ENCODE peak calls at places on chromosomes 12 and 14, in six cellular contexts. One of them, this sample, is unnamed.

GRCh38 chr12:155006-155405 is 59.0 kb downstream of the SLC6A12 start:
- DNase-seq in fibroblast of the aortic adventitia: no peak
- DNase-seq in brain microvascular endothelial cell: no peak
- DNase-seq in spleen: no peak
- DNase-seq in mucosa of descending colon: no peak
- DNase-seq in foreskin fibroblast: no peak
- DNase-seq in this sample: no peak

GRCh38 chr12:6764011-6764828 is 1.9 kb upstream of the PTMS start:
- DNase-seq in fibroblast of the aortic adventitia: peak
- DNase-seq in brain microvascular endothelial cell: peak
- DNase-seq in spleen: peak
- DNase-seq in mucosa of descending colon: peak
- DNase-seq in foreskin fibroblast: peak
- DNase-seq in this sample: peak

GRCh38 chr12:122730215-122731014 is at the start of gene HCAR1:
- DNase-seq in fibroblast of the aortic adventitia: peak
- DNase-seq in brain microvascular endothelial cell: peak
- DNase-seq in spleen: peak
- DNase-seq in mucosa of descending colon: no peak
- DNase-seq in foreskin fibroblast: no peak
- DNase-seq in this sample: peak

GRCh38 chr12:95070378-95070777 is 3.0 kb downstream of the NR2C1 start:
- DNase-seq in fibroblast of the aortic adventitia: no peak
- DNase-seq in brain microvascular endothelial cell: no peak
- DNase-seq in spleen: no peak
- DNase-seq in mucosa of descending colon: no peak
- DNase-seq in foreskin fibroblast: no peak
- DNase-seq in this sample: no peak

GRCh38 chr12:107134558-107134957 is 41.2 kb upstream of the CRY1 start:
- DNase-seq in fibroblast of the aortic adventitia: no peak
- DNase-seq in brain microvascular endothelial cell: no peak
- DNase-seq in spleen: no peak
- DNase-seq in mucosa of descending colon: no peak
- DNase-seq in foreskin fibroblast: no peak
- DNase-seq in this sample: peak

GRCh38 chr12:91813701-91814100 is 331.9 kb downstream of the BTG1 start:
- DNase-seq in fibroblast of the aortic adventitia: peak
- DNase-seq in brain microvascular endothelial cell: no peak
- DNase-seq in spleen: no peak
- DNase-seq in mucosa of descending colon: no peak
- DNase-seq in foreskin fibroblast: peak
- DNase-seq in this sample: peak

GRCh38 chr12:116164263-116164817 is 113.2 kb downstream of the MED13L start:
- DNase-seq in fibroblast of the aortic adventitia: no peak
- DNase-seq in brain microvascular endothelial cell: no peak
- DNase-seq in spleen: no peak
- DNase-seq in mucosa of descending colon: no peak
- DNase-seq in foreskin fibroblast: no peak
- DNase-seq in this sample: no peak

GRCh38 chr14:94768521-94769412 is 1.1 kb downstream of the GSC start:
- DNase-seq in fibroblast of the aortic adventitia: no peak
- DNase-seq in brain microvascular endothelial cell: no peak
- DNase-seq in spleen: peak
- DNase-seq in mucosa of descending colon: no peak
- DNase-seq in foreskin fibroblast: no peak
- DNase-seq in this sample: no peak

GRCh38 chr12:98821849-98822248 is 176.8 kb downstream of the APAF1 start:
- DNase-seq in fibroblast of the aortic adventitia: no peak
- DNase-seq in brain microvascular endothelial cell: no peak
- DNase-seq in spleen: no peak
- DNase-seq in mucosa of descending colon: no peak
- DNase-seq in foreskin fibroblast: no peak
- DNase-seq in this sample: peak

GRCh38 chr12:127145929-127146789 is 1120.8 kb upstream of the TMEM132C start:
- DNase-seq in fibroblast of the aortic adventitia: peak
- DNase-seq in brain microvascular endothelial cell: peak
- DNase-seq in spleen: peak
- DNase-seq in mucosa of descending colon: peak
- DNase-seq in foreskin fibroblast: peak
- DNase-seq in this sample: peak

GRCh38 chr12:66269757-66270383 is 32.4 kb upstream of the HELB start:
- DNase-seq in fibroblast of the aortic adventitia: peak
- DNase-seq in brain microvascular endothelial cell: peak
- DNase-seq in spleen: no peak
- DNase-seq in mucosa of descending colon: peak
- DNase-seq in foreskin fibroblast: peak
- DNase-seq in this sample: peak

GRCh38 chr12:8823565-8824300 is 1.3 kb downstream of the A2ML1 start:
- DNase-seq in fibroblast of the aortic adventitia: peak
- DNase-seq in brain microvascular endothelial cell: no peak
- DNase-seq in spleen: no peak
- DNase-seq in mucosa of descending colon: no peak
- DNase-seq in foreskin fibroblast: no peak
- DNase-seq in this sample: peak

GRCh38 chr12:2633825-2634200 is 161.0 kb upstream of the FKBP4 start:
- DNase-seq in fibroblast of the aortic adventitia: no peak
- DNase-seq in brain microvascular endothelial cell: no peak
- DNase-seq in spleen: peak
- DNase-seq in mucosa of descending colon: peak
- DNase-seq in foreskin fibroblast: no peak
- DNase-seq in this sample: no peak

GRCh38 chr12:47753021-47754001 is 5.4 kb downstream of the RAPGEF3 start:
- DNase-seq in fibroblast of the aortic adventitia: no peak
- DNase-seq in brain microvascular endothelial cell: no peak
- DNase-seq in spleen: peak
- DNase-seq in mucosa of descending colon: peak
- DNase-seq in foreskin fibroblast: no peak
- DNase-seq in this sample: peak

GRCh38 chr14:79597561-79597960 is 613.7 kb downstream of the DIO2 start:
- DNase-seq in fibroblast of the aortic adventitia: no peak
- DNase-seq in brain microvascular endothelial cell: no peak
- DNase-seq in spleen: no peak
- DNase-seq in mucosa of descending colon: no peak
- DNase-seq in foreskin fibroblast: no peak
- DNase-seq in this sample: peak

GRCh38 chr12:43694879-43695278 is 63.7 kb downstream of the PUS7L start:
- DNase-seq in fibroblast of the aortic adventitia: no peak
- DNase-seq in brain microvascular endothelial cell: no peak
- DNase-seq in spleen: no peak
- DNase-seq in mucosa of descending colon: no peak
- DNase-seq in foreskin fibroblast: no peak
- DNase-seq in this sample: no peak

GRCh38 chr14:98952595-98953325 is 319.2 kb downstream of the BCL11B start:
- DNase-seq in fibroblast of the aortic adventitia: peak
- DNase-seq in brain microvascular endothelial cell: peak
- DNase-seq in spleen: no peak
- DNase-seq in mucosa of descending colon: peak
- DNase-seq in foreskin fibroblast: peak
- DNase-seq in this sample: peak

GRCh38 chr12:100348657-100349454 is 8.0 kb upstream of the SLC17A8 start:
- DNase-seq in fibroblast of the aortic adventitia: peak
- DNase-seq in brain microvascular endothelial cell: no peak
- DNase-seq in spleen: no peak
- DNase-seq in mucosa of descending colon: no peak
- DNase-seq in foreskin fibroblast: no peak
- DNase-seq in this sample: peak

GRCh38 chr14:71539660-71540285 is 392.5 kb upstream of the RGS6 start:
- DNase-seq in fibroblast of the aortic adventitia: no peak
- DNase-seq in brain microvascular endothelial cell: no peak
- DNase-seq in spleen: no peak
- DNase-seq in mucosa of descending colon: no peak
- DNase-seq in foreskin fibroblast: no peak
- DNase-seq in this sample: peak

GRCh38 chr12:122474324-122474716 is 26.4 kb downstream of the ZCCHC8 start:
- DNase-seq in fibroblast of the aortic adventitia: no peak
- DNase-seq in brain microvascular endothelial cell: no peak
- DNase-seq in spleen: no peak
- DNase-seq in mucosa of descending colon: no peak
- DNase-seq in foreskin fibroblast: no peak
- DNase-seq in this sample: no peak

GRCh38 chr12:19186722-19187661 is 57.5 kb downstream of the PLEKHA5 start:
- DNase-seq in fibroblast of the aortic adventitia: peak
- DNase-seq in brain microvascular endothelial cell: no peak
- DNase-seq in spleen: no peak
- DNase-seq in mucosa of descending colon: peak
- DNase-seq in foreskin fibroblast: peak
- DNase-seq in this sample: peak

GRCh38 chr14:99137001-99137700 is 134.8 kb downstream of the BCL11B start:
- DNase-seq in fibroblast of the aortic adventitia: no peak
- DNase-seq in brain microvascular endothelial cell: no peak
- DNase-seq in spleen: no peak
- DNase-seq in mucosa of descending colon: no peak
- DNase-seq in foreskin fibroblast: no peak
- DNase-seq in this sample: no peak

GRCh38 chr14:95265106-95266094 is 54.3 kb downstream of the CLMN start:
- DNase-seq in fibroblast of the aortic adventitia: peak
- DNase-seq in brain microvascular endothelial cell: peak
- DNase-seq in spleen: no peak
- DNase-seq in mucosa of descending colon: peak
- DNase-seq in foreskin fibroblast: peak
- DNase-seq in this sample: peak

GRCh38 chr12:17875230-17875629 is 214.8 kb downstream of the RERGL start:
- DNase-seq in fibroblast of the aortic adventitia: no peak
- DNase-seq in brain microvascular endothelial cell: no peak
- DNase-seq in spleen: no peak
- DNase-seq in mucosa of descending colon: no peak
- DNase-seq in foreskin fibroblast: no peak
- DNase-seq in this sample: no peak

GRCh38 chr14:31419179-31420012 is 954 bp downstream of the HEATR5A start:
- DNase-seq in fibroblast of the aortic adventitia: peak
- DNase-seq in brain microvascular endothelial cell: peak
- DNase-seq in spleen: no peak
- DNase-seq in mucosa of descending colon: no peak
- DNase-seq in foreskin fibroblast: peak
- DNase-seq in this sample: peak

GRCh38 chr12:26688344-26688904 is 144.6 kb downstream of the ITPR2 start:
- DNase-seq in fibroblast of the aortic adventitia: no peak
- DNase-seq in brain microvascular endothelial cell: no peak
- DNase-seq in spleen: no peak
- DNase-seq in mucosa of descending colon: no peak
- DNase-seq in foreskin fibroblast: no peak
- DNase-seq in this sample: no peak

GRCh38 chr12:99618657-99619056 is 28.9 kb upstream of the GARIN6 start:
- DNase-seq in fibroblast of the aortic adventitia: no peak
- DNase-seq in brain microvascular endothelial cell: no peak
- DNase-seq in spleen: no peak
- DNase-seq in mucosa of descending colon: no peak
- DNase-seq in foreskin fibroblast: no peak
- DNase-seq in this sample: no peak

GRCh38 chr14:94043111-94043755 is 17.1 kb downstream of the OTUB2 start:
- DNase-seq in fibroblast of the aortic adventitia: peak
- DNase-seq in brain microvascular endothelial cell: no peak
- DNase-seq in spleen: peak
- DNase-seq in mucosa of descending colon: no peak
- DNase-seq in foreskin fibroblast: peak
- DNase-seq in this sample: peak

GRCh38 chr12:98352218-98352811 is 163.1 kb upstream of the TMPO start:
- DNase-seq in fibroblast of the aortic adventitia: peak
- DNase-seq in brain microvascular endothelial cell: peak
- DNase-seq in spleen: no peak
- DNase-seq in mucosa of descending colon: no peak
- DNase-seq in foreskin fibroblast: peak
- DNase-seq in this sample: peak

GRCh38 chr12:109779382-109779781 is 53.8 kb downstream of the TRPV4 start:
- DNase-seq in fibroblast of the aortic adventitia: no peak
- DNase-seq in brain microvascular endothelial cell: no peak
- DNase-seq in spleen: peak
- DNase-seq in mucosa of descending colon: no peak
- DNase-seq in foreskin fibroblast: no peak
- DNase-seq in this sample: peak

GRCh38 chr12:71721781-71722511 is 32.7 kb upstream of the RAB21 start:
- DNase-seq in fibroblast of the aortic adventitia: no peak
- DNase-seq in brain microvascular endothelial cell: no peak
- DNase-seq in spleen: no peak
- DNase-seq in mucosa of descending colon: no peak
- DNase-seq in foreskin fibroblast: no peak
- DNase-seq in this sample: no peak

GRCh38 chr12:97017213-97017612 is 110.2 kb downstream of the NEDD1 start:
- DNase-seq in fibroblast of the aortic adventitia: no peak
- DNase-seq in brain microvascular endothelial cell: no peak
- DNase-seq in spleen: no peak
- DNase-seq in mucosa of descending colon: no peak
- DNase-seq in foreskin fibroblast: no peak
- DNase-seq in this sample: no peak
- H3K4me3 ChIP-seq in fibroblast of the aortic adventitia: no peak
- H3K4me3 ChIP-seq in brain microvascular endothelial cell: no peak
- H3K4me3 ChIP-seq in spleen: no peak
- H3K4me3 ChIP-seq in mucosa of descending colon: no peak
- H3K4me3 ChIP-seq in foreskin fibroblast: no peak
- H3K4me3 ChIP-seq in this sample: no peak

GRCh38 chr12:11927311-11927935 is 143.3 kb upstream of the BCL2L14 start:
- DNase-seq in fibroblast of the aortic adventitia: peak
- DNase-seq in brain microvascular endothelial cell: peak
- DNase-seq in spleen: no peak
- DNase-seq in mucosa of descending colon: no peak
- DNase-seq in foreskin fibroblast: no peak
- DNase-seq in this sample: peak
- TF ChIP-seq CTCF in fibroblast of the aortic adventitia: no peak
- TF ChIP-seq CTCF in brain microvascular endothelial cell: no peak
- TF ChIP-seq CTCF in spleen: no peak
- TF ChIP-seq CTCF in mucosa of descending colon: no peak
- TF ChIP-seq CTCF in foreskin fibroblast: no peak
- TF ChIP-seq CTCF in this sample: no peak

DNA sequence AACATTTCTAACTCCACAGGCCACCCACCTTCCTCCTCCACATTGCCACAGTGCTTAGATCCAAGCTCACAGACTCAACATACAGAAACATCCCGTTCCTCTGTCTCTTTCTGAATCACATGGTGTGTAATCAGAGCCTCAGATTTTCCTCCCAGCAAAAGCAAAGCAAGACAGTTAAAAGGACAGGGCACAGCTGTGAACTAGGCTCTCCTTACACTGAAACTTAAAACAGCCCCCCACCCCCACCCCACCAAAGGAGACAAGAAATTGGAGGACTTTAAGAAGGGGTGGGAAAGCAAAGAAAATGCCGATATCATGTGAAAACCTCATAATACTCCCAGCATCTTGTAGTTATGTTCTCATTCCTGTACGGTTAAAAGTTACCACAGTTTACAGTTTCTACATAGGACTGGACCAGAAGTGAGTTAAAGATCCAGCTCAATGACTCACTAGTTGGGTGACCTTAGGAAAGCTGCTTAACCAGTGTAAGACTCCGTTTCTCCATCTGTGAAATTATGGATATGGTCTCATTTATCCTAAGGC is 4.8 kb downstream of the YBX3 start:
- DNase-seq in fibroblast of the aortic adventitia: peak
- DNase-seq in brain microvascular endothelial cell: peak
- DNase-seq in spleen: no peak
- DNase-seq in mucosa of descending colon: no peak
- DNase-seq in foreskin fibroblast: peak
- DNase-seq in this sample: peak
- H3K4me3 ChIP-seq in fibroblast of the aortic adventitia: peak
- H3K4me3 ChIP-seq in brain microvascular endothelial cell: peak
- H3K4me3 ChIP-seq in spleen: no peak
- H3K4me3 ChIP-seq in mucosa of descending colon: no peak
- H3K4me3 ChIP-seq in foreskin fibroblast: peak
- H3K4me3 ChIP-seq in this sample: no peak

GRCh38 chr14:100906420-100906819 is 2.9 kb upstream of the RTL1 start:
- DNase-seq in fibroblast of the aortic adventitia: no peak
- DNase-seq in brain microvascular endothelial cell: no peak
- DNase-seq in spleen: no peak
- DNase-seq in mucosa of descending colon: no peak
- DNase-seq in foreskin fibroblast: no peak
- DNase-seq in this sample: no peak
- TF ChIP-seq CTCF in fibroblast of the aortic adventitia: no peak
- TF ChIP-seq CTCF in brain microvascular endothelial cell: peak
- TF ChIP-seq CTCF in spleen: no peak
- TF ChIP-seq CTCF in mucosa of descending colon: no peak
- TF ChIP-seq CTCF in foreskin fibroblast: no peak
- TF ChIP-seq CTCF in this sample: no peak

GRCh38 chr12:5433840-5434646 is 2.1 kb downstream of the NTF3 start:
- DNase-seq in fibroblast of the aortic adventitia: no peak
- DNase-seq in brain microvascular endothelial cell: no peak
- DNase-seq in spleen: no peak
- DNase-seq in mucosa of descending colon: no peak
- DNase-seq in foreskin fibroblast: no peak
- DNase-seq in this sample: no peak
- H3K4me3 ChIP-seq in fibroblast of the aortic adventitia: no peak
- H3K4me3 ChIP-seq in brain microvascular endothelial cell: no peak
- H3K4me3 ChIP-seq in spleen: peak
- H3K4me3 ChIP-seq in mucosa of descending colon: no peak
- H3K4me3 ChIP-seq in foreskin fibroblast: peak
- H3K4me3 ChIP-seq in this sample: no peak